ENCODE peak calls at places on chromosome 15, in five cellular contexts. Q is K562, J is GM12878, E is H1, U is HepG2. C is an unnamed sample.

GRCh38 chr15:72554471-72555425 is 80.6 kb downstream of the ARIH1 start:
- DNase-seq in Q (no peak), J (no peak), E (no peak), U (peak; percentile 4), C (no peak)

GRCh38 chr15:74725241-74725774 is at the start of gene CYP1A1:
- DNase-seq in Q (no peak), J (no peak), E (peak; percentile 68), U (no peak), C (peak; percentile 69)

GRCh38 chr15:72489943-72490554 is 15.9 kb downstream of the ARIH1 start:
- DNase-seq in Q (no peak), J (no peak), E (no peak), U (no peak), C (no peak)

GRCh38 chr15:86077070-86077469 is 2.6 kb upstream of the AGBL1 start:
- DNase-seq in Q (no peak), J (no peak), E (no peak), U (no peak), C (no peak)

GRCh38 chr15:100075284-100075683 is 266.5 kb downstream of the ADAMTS17 start:
- DNase-seq in Q (no peak), J (no peak), E (no peak), U (no peak), C (no peak)

GRCh38 chr15:51750942-51751686 is at the start of gene TMOD2:
- DNase-seq in Q (peak; percentile 73), J (no peak), E (peak; percentile 85), U (no peak), C (peak; percentile 89)

GRCh38 chr15:101520395-101520794 is 30.9 kb upstream of the PCSK6 start:
- DNase-seq in Q (no peak), J (no peak), E (peak; percentile 19), U (no peak), C (peak; percentile 12)

GRCh38 chr15:54803139-54803808 is 393.5 kb downstream of the RSL24D1 start:
- DNase-seq in Q (no peak), J (peak; percentile 19), E (no peak), U (no peak), C (no peak)

DNA sequence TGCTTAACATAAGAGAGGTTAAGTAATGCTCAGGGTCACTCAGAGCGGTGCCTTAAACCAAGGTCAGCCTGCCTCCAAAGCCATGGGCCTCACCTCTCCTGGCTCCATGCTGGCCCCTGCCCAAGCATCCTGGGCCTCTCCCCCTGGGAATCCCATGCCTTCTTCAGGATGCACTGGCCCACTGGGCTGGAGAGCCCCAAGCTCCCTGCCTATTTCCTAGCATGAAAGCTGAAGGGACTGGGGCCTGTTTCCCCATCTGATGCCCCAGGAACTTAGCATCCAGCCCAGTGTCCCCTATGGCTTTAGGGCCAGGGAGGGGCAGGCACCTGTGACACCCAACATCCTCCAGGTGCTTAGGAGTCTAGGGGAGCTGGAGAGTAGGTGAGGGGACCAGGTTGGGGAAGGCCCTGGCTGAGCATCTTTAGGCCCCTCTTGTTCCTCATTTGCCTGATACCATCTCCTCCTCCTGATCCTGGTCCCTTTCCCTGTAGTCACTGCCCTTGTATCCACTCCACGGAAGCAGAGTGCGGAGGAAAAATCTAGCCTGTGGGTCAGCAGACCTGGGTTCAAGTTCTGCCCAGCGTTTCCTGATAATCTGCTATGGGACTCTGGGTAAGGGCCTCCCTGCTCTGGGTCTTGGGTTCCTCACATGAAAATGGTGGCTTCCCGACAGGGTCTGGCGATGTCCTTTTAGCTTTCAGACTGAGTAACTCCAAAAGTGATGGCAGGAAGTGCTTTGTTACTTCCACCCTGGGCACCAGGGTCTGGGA is 28.6 kb downstream of the EHD4 start:
- DNase-seq in Q (no peak), J (no peak), E (no peak), U (no peak), C (no peak)
- H3K4me1 ChIP-seq in Q (no peaks in the 10 kb centered on the region), J (no peaks in the 10 kb centered on the region), E (peaks cover 4% of the 10 kb centered on the region), U (peaks cover 16% of the 10 kb centered on the region), C (peaks cover 7% of the 10 kb centered on the region)

GRCh38 chr15:40061212-40061901 is 22.4 kb upstream of the SRP14 start:
- DNase-seq in Q (no peak), J (peak; percentile 73), E (no peak), U (no peak), C (no peak)

GRCh38 chr15:40059821-40060220 is 20.8 kb upstream of the SRP14 start:
- DNase-seq in Q (no peak), J (no peak), E (no peak), U (no peak), C (no peak)

GRCh38 chr15:40060241-40060961 is 21.4 kb upstream of the SRP14 start:
- DNase-seq in Q (no peak), J (no peak), E (no peak), U (no peak), C (no peak)

GRCh38 chr15:40055576-40056293 is 16.8 kb upstream of the SRP14 start:
- DNase-seq in Q (no peak), J (no peak), E (no peak), U (no peak), C (peak; percentile 58)

GRCh38 chr15:40058476-40059140 is 19.6 kb upstream of the SRP14 start:
- DNase-seq in Q (no peak), J (no peak), E (no peak), U (no peak), C (no peak)
- H2AFZ ChIP-seq in Q (no peak overlapping the region), J (no peak overlapping the region), E (no peak overlapping the region), U (no peak overlapping the region), C (no peak overlapping the region)

GRCh38 chr15:36430280-36430679 is 149.1 kb upstream of the CDIN1 start:
- DNase-seq in Q (no peak), J (no peak), E (no peak), U (no peak), C (peak; percentile 46)

GRCh38 chr15:36429707-36430106 is 149.7 kb upstream of the CDIN1 start:
- DNase-seq in Q (no peak), J (no peak), E (no peak), U (no peak), C (no peak)

GRCh38 chr15:36426696-36427095 is 152.7 kb upstream of the CDIN1 start:
- DNase-seq in Q (no peak), J (no peak), E (no peak), U (no peak), C (no peak)

GRCh38 chr15:36430721-36431265 is 148.6 kb upstream of the CDIN1 start:
- DNase-seq in Q (no peak), J (no peak), E (no peak), U (no peak), C (peak; percentile 15)

DNA sequence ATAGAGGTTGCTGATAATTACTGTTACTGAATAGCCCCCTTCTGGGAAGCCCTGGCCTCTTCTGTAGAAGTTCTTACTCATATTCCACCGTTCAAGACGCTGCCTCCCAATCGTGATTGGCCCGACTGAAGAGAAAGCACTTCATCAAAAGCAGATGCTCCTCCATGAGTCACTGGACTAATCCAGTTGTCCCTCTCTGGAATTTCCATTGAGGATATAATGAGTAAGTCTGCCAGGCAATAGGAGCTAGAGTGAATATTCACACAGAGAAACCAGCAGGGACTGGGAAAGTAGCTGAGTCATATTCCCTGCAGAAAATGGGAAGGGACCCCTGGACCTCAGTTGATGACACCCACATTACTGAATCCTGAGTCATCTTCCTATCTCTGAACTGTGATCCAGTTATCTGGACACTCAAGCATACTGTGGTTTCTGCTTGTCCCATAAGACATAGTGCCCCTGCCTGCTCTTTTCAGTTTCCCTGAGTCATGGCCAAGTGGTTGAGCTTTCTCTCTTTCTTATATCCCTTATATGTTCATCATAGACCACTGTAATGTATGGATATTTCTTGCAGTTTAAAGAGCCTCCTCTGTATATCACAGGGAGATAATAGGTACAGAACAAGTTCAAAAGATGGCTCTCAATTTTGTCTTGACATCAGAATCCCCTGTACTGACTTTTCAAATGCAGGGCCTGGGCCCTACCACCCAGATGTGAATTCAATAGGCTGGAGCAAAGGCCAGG is 151.2 kb upstream of the CDIN1 start:
- DNase-seq in Q (peak; percentile 76), J (no peak), E (no peak), U (peak; percentile 63), C (no peak)
- TF ChIP-seq EP300 in Q (peak; percentile 98), J (no peak), E (no peak), U (no peak), C (peak; percentile 53)

GRCh38 chr15:73605759-73606423 is 27.3 kb downstream of the NPTN start:
- DNase-seq in Q (no peak), J (no peak), E (no peak), U (no peak), C (no peak)
- H3K4me1 ChIP-seq in Q (peaks cover 5% of the 10 kb centered on the region), J (peaks cover 43% of the 10 kb centered on the region), E (peaks cover 23% of the 10 kb centered on the region), U (peaks cover 45% of the 10 kb centered on the region), C (peaks cover 16% of the 10 kb centered on the region)

GRCh38 chr15:69939513-69940440 is 157.9 kb downstream of the TLE3 start:
- DNase-seq in Q (no peak), J (no peak), E (peak; percentile 66), U (no peak), C (no peak)
- H2AFZ ChIP-seq in Q (no peak overlapping the region), J (no peak overlapping the region), E (peak overlapping the region; percentile 77), U (no peak overlapping the region), C (no peak overlapping the region)

GRCh38 chr15:27418729-27419128 is 447.7 kb downstream of the GABRG3 start:
- DNase-seq in Q (no peak), J (no peak), E (no peak), U (no peak), C (peak; percentile 30)
- TF ChIP-seq EP300 in Q (no peak), J (no peak), E (no peak), U (no peak), C (no peak)

GRCh38 chr15:41774062-41774872 is at the start of gene MAPKBP1:
- DNase-seq in Q (peak; percentile 97), J (peak; percentile 96), E (peak; percentile 97), U (peak; percentile 95), C (peak; percentile 94)
- H3K4me1 ChIP-seq in Q (peaks cover 12% of the 10 kb centered on the region), J (peaks cover 12% of the 10 kb centered on the region), E (peaks cover 16% of the 10 kb centered on the region), U (peaks cover 56% of the 10 kb centered on the region), C (peaks cover 29% of the 10 kb centered on the region)

C was measured in SK-N-SH.